ENCODE peak calls at places on chromosomes 5 and 9, in four cellular contexts. One of them, this sample, is unnamed.

GRCh38 chr5:76367623-76368366 is 35.3 kb upstream of the IQGAP2 start:
- DNase-seq in right cardiac atrium: no peak
- DNase-seq in cardiac muscle cell: no peak
- DNase-seq in psoas muscle: no peak
- DNase-seq in this sample: no peak

GRCh38 chr9:122244349-122244748 is 15.6 kb upstream of the LHX6 start:
- DNase-seq in right cardiac atrium: no peak
- DNase-seq in cardiac muscle cell: no peak
- DNase-seq in psoas muscle: no peak
- DNase-seq in this sample: no peak

GRCh38 chr9:112135706-112136105 is 39.4 kb downstream of the SUSD1 start:
- DNase-seq in right cardiac atrium: no peak
- DNase-seq in cardiac muscle cell: no peak
- DNase-seq in psoas muscle: no peak
- DNase-seq in this sample: peak; percentile 21

GRCh38 chr9:1202512-1203285 is 152.5 kb downstream of the DMRT2 start:
- DNase-seq in right cardiac atrium: no peak
- DNase-seq in cardiac muscle cell: no peak
- DNase-seq in psoas muscle: no peak
- DNase-seq in this sample: no peak

GRCh38 chr9:127934248-127934647 is 3.4 kb downstream of the DPM2 start:
- DNase-seq in right cardiac atrium: no peak
- DNase-seq in cardiac muscle cell: no peak
- DNase-seq in psoas muscle: no peak
- DNase-seq in this sample: no peak

GRCh38 chr9:114898741-114899140 is 31.6 kb downstream of the TNFSF8 start:
- DNase-seq in right cardiac atrium: peak; percentile 78
- DNase-seq in cardiac muscle cell: no peak
- DNase-seq in psoas muscle: peak; percentile 36
- DNase-seq in this sample: no peak

GRCh38 chr5:64514620-64515019 is 8.8 kb downstream of the RGS7BP start:
- DNase-seq in right cardiac atrium: no peak
- DNase-seq in cardiac muscle cell: no peak
- DNase-seq in psoas muscle: no peak
- DNase-seq in this sample: no peak

GRCh38 chr5:59837071-59837470 is 56.5 kb downstream of the PDE4D start:
- DNase-seq in right cardiac atrium: no peak
- DNase-seq in cardiac muscle cell: no peak
- DNase-seq in psoas muscle: no peak
- DNase-seq in this sample: no peak

GRCh38 chr5:171420429-171421231 is 1.2 kb downstream of the FGF18 start:
- DNase-seq in right cardiac atrium: peak; percentile 94
- DNase-seq in cardiac muscle cell: peak; percentile 81
- DNase-seq in psoas muscle: peak; percentile 90
- DNase-seq in this sample: peak; percentile 58

GRCh38 chr5:27479859-27480258 is 441.5 kb upstream of the CDH9 start:
- DNase-seq in right cardiac atrium: no peak
- DNase-seq in cardiac muscle cell: no peak
- DNase-seq in psoas muscle: no peak
- DNase-seq in this sample: no peak

GRCh38 chr9:69759478-69760277 is at the start of gene PTAR1:
- DNase-seq in right cardiac atrium: peak; percentile 97
- DNase-seq in cardiac muscle cell: peak; percentile 96
- DNase-seq in psoas muscle: peak; percentile 93
- DNase-seq in this sample: peak; percentile 95

GRCh38 chr5:67182406-67182805 is 14.2 kb downstream of the CD180 start:
- DNase-seq in right cardiac atrium: peak; percentile 76
- DNase-seq in cardiac muscle cell: peak; percentile 17
- DNase-seq in psoas muscle: peak; percentile 68
- DNase-seq in this sample: no peak

GRCh38 chr9:385818-386398 is 171.2 kb downstream of the DOCK8 start:
- DNase-seq in right cardiac atrium: peak; percentile 51
- DNase-seq in cardiac muscle cell: peak; percentile 80
- DNase-seq in psoas muscle: no peak
- DNase-seq in this sample: peak; percentile 30

GRCh38 chr5:149474198-149474597 is 77.0 kb downstream of the CSNK1A1 start:
- DNase-seq in right cardiac atrium: no peak
- DNase-seq in cardiac muscle cell: no peak
- DNase-seq in psoas muscle: no peak
- DNase-seq in this sample: no peak

GRCh38 chr5:136023935-136024645 is 4.7 kb upstream of the TGFBI start:
- DNase-seq in right cardiac atrium: no peak
- DNase-seq in cardiac muscle cell: no peak
- DNase-seq in psoas muscle: no peak
- DNase-seq in this sample: no peak

GRCh38 chr5:36151434-36152323 is at the start of the genes LMBRD2 and SKP2:
- DNase-seq in right cardiac atrium: peak; percentile 98
- DNase-seq in cardiac muscle cell: peak; percentile 99
- DNase-seq in psoas muscle: peak; percentile 97
- DNase-seq in this sample: peak; percentile 99

GRCh38 chr9:35835766-35836165 is 6.7 kb downstream of the TMEM8B start:
- DNase-seq in right cardiac atrium: no peak
- DNase-seq in cardiac muscle cell: no peak
- DNase-seq in psoas muscle: no peak
- DNase-seq in this sample: no peak

GRCh38 chr9:89593776-89594427 is 10.9 kb upstream of the GADD45G start:
- DNase-seq in right cardiac atrium: no peak
- DNase-seq in cardiac muscle cell: peak; percentile 74
- DNase-seq in psoas muscle: peak; percentile 38
- DNase-seq in this sample: peak; percentile 75

GRCh38 chr9:114629563-114630090 is 18.5 kb downstream of the TMEM268 start:
- DNase-seq in right cardiac atrium: no peak
- DNase-seq in cardiac muscle cell: no peak
- DNase-seq in psoas muscle: no peak
- DNase-seq in this sample: no peak

GRCh38 chr9:117936185-117936758 is 232.1 kb downstream of the TLR4 start:
- DNase-seq in right cardiac atrium: no peak
- DNase-seq in cardiac muscle cell: no peak
- DNase-seq in psoas muscle: no peak
- DNase-seq in this sample: no peak

GRCh38 chr5:68242743-68243142 is 27.2 kb downstream of the PIK3R1 start:
- DNase-seq in right cardiac atrium: no peak
- DNase-seq in cardiac muscle cell: no peak
- DNase-seq in psoas muscle: no peak
- DNase-seq in this sample: no peak

GRCh38 chr5:68245325-68245724 is 29.8 kb downstream of the PIK3R1 start:
- DNase-seq in right cardiac atrium: no peak
- DNase-seq in cardiac muscle cell: no peak
- DNase-seq in psoas muscle: no peak
- DNase-seq in this sample: no peak

GRCh38 chr5:68243251-68243650 is 27.7 kb downstream of the PIK3R1 start:
- DNase-seq in right cardiac atrium: no peak
- DNase-seq in cardiac muscle cell: no peak
- DNase-seq in psoas muscle: no peak
- DNase-seq in this sample: no peak

GRCh38 chr5:68240771-68241170 is 25.2 kb downstream of the PIK3R1 start:
- DNase-seq in right cardiac atrium: no peak
- DNase-seq in cardiac muscle cell: no peak
- DNase-seq in psoas muscle: no peak
- DNase-seq in this sample: no peak

GRCh38 chr5:68243681-68244080 is 28.1 kb downstream of the PIK3R1 start:
- DNase-seq in right cardiac atrium: no peak
- DNase-seq in cardiac muscle cell: no peak
- DNase-seq in psoas muscle: no peak
- DNase-seq in this sample: no peak
- H3K4me1 ChIP-seq in right cardiac atrium: peaks cover 14% of the 10 kb centered on the region
- H3K4me1 ChIP-seq in cardiac muscle cell: peaks cover 20% of the 10 kb centered on the region
- H3K4me1 ChIP-seq in psoas muscle: peaks cover 51% of the 10 kb centered on the region
- H3K4me1 ChIP-seq in this sample: peaks cover 16% of the 10 kb centered on the region

GRCh38 chr5:92548351-92548750 is 1032.7 kb downstream of the NR2F1-AS1 start:
- DNase-seq in right cardiac atrium: no peak
- DNase-seq in cardiac muscle cell: no peak
- DNase-seq in psoas muscle: no peak
- DNase-seq in this sample: no peak

GRCh38 chr5:92554447-92555085 is 1026.5 kb downstream of the NR2F1-AS1 start:
- DNase-seq in right cardiac atrium: no peak
- DNase-seq in cardiac muscle cell: no peak
- DNase-seq in psoas muscle: no peak
- DNase-seq in this sample: no peak

GRCh38 chr5:92553326-92553725 is 1027.7 kb downstream of the NR2F1-AS1 start:
- DNase-seq in right cardiac atrium: no peak
- DNase-seq in cardiac muscle cell: no peak
- DNase-seq in psoas muscle: no peak
- DNase-seq in this sample: no peak

GRCh38 chr5:92556747-92557146 is 1024.3 kb downstream of the NR2F1-AS1 start:
- DNase-seq in right cardiac atrium: no peak
- DNase-seq in cardiac muscle cell: no peak
- DNase-seq in psoas muscle: no peak
- DNase-seq in this sample: no peak

GRCh38 chr5:92552206-92553160 is 1028.5 kb downstream of the NR2F1-AS1 start:
- DNase-seq in right cardiac atrium: no peak
- DNase-seq in cardiac muscle cell: no peak
- DNase-seq in psoas muscle: no peak
- DNase-seq in this sample: no peak
- H3K9me3 ChIP-seq in right cardiac atrium: no peaks in the 10 kb centered on the region
- H3K9me3 ChIP-seq in cardiac muscle cell: no peaks in the 10 kb centered on the region
- H3K9me3 ChIP-seq in psoas muscle: no peaks in the 10 kb centered on the region
- H3K9me3 ChIP-seq in this sample: no peaks in the 10 kb centered on the region

DNA sequence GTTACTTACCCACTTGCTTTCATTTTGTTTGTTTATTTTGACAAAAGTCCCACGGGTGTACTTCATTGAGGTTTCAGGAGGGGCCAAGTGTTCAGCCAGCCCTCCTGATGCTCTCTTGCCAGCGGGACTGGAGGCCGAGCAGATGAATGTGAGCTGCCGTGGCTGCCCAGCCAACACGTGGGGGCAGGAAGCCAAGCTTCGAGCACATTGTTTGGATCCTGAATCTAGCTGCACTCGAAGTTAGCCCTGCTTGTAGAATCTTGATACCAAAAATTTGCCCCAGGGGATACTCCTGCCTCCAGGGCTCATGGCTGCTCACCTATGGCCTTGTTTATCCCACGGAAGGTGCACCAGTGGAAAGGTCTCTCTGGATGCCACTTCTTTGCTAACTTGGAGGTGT is 49.3 kb downstream of the RASGEF1C start:
- DNase-seq in right cardiac atrium: no peak
- DNase-seq in cardiac muscle cell: no peak
- DNase-seq in psoas muscle: no peak
- DNase-seq in this sample: no peak
- H3K4me1 ChIP-seq in right cardiac atrium: no peaks in the 10 kb centered on the region
- H3K4me1 ChIP-seq in cardiac muscle cell: peaks cover 14% of the 10 kb centered on the region
- H3K4me1 ChIP-seq in psoas muscle: no peaks in the 10 kb centered on the region
- H3K4me1 ChIP-seq in this sample: no peaks in the 10 kb centered on the region

DNA sequence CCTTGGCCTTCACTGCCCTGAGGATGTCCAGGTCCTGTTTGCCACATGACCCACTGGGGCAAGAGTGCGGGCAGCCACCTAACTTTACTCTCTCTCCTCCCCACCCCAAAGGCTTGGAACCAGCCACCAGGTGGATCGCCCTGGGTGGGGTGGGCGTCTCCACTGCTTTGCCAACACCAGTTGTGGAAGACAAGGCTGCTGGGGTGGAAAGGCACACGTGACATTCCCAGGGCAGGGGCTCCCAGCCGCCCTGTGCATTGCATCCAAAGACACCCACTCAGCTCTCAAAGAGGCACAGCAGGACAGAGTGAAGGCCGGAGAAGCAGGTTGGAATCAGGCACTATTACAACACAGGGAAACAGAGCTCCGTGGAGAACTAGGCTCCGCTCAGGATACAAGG is 162.2 kb downstream of the OLFM1 start:
- DNase-seq in right cardiac atrium: no peak
- DNase-seq in cardiac muscle cell: no peak
- DNase-seq in psoas muscle: peak; percentile 6
- DNase-seq in this sample: peak; percentile 3
- H3K9me3 ChIP-seq in right cardiac atrium: no peaks in the 10 kb centered on the region
- H3K9me3 ChIP-seq in cardiac muscle cell: no peaks in the 10 kb centered on the region
- H3K9me3 ChIP-seq in psoas muscle: no peaks in the 10 kb centered on the region
- H3K9me3 ChIP-seq in this sample: no peaks in the 10 kb centered on the region

This sample was measured in BE2C.